ENCODE peak calls at places on chromosomes 3 and 15, in eight cellular contexts. One of them, this sample, is unnamed.

GRCh38 chr15:45114076-45114750 is at the start of the genes DUOX2 and DUOXA2:
- DNase-seq in stimulated activated CD4-positive, alpha-beta T cell treated with anti-CD3 and anti-CD28 coated beads, Interleukin-1b, Interleukin-23, amount 100 ng/mL, for 24 hours: no peak
- DNase-seq in activated T-cell treated with anti-CD3 and anti-CD28 coated beads for 1 hour: no peak
- DNase-seq in AG10803: no peak
- DNase-seq in GDM1: no peak
- DNase-seq in adrenal gland: no peak
- DNase-seq in A172: no peak
- DNase-seq in AML-193: no peak
- DNase-seq in this sample: no peak

GRCh38 chr3:187783098-187783497 is 37.8 kb upstream of the BCL6 start:
- DNase-seq in stimulated activated CD4-positive, alpha-beta T cell treated with anti-CD3 and anti-CD28 coated beads, Interleukin-1b, Interleukin-23, amount 100 ng/mL, for 24 hours: no peak
- DNase-seq in activated T-cell treated with anti-CD3 and anti-CD28 coated beads for 1 hour: no peak
- DNase-seq in AG10803: peak; percentile 96
- DNase-seq in GDM1: no peak
- DNase-seq in adrenal gland: no peak
- DNase-seq in A172: peak; percentile 85
- DNase-seq in AML-193: no peak
- DNase-seq in this sample: no peak

GRCh38 chr3:111723293-111723963 is 128.3 kb upstream of the ZBED2 start:
- DNase-seq in stimulated activated CD4-positive, alpha-beta T cell treated with anti-CD3 and anti-CD28 coated beads, Interleukin-1b, Interleukin-23, amount 100 ng/mL, for 24 hours: no peak
- DNase-seq in activated T-cell treated with anti-CD3 and anti-CD28 coated beads for 1 hour: no peak
- DNase-seq in AG10803: peak; percentile 94
- DNase-seq in GDM1: no peak
- DNase-seq in adrenal gland: no peak
- DNase-seq in A172: peak; percentile 65
- DNase-seq in AML-193: no peak
- DNase-seq in this sample: no peak

GRCh38 chr3:54987719-54988118 is 59.9 kb upstream of the LRTM1 start:
- DNase-seq in stimulated activated CD4-positive, alpha-beta T cell treated with anti-CD3 and anti-CD28 coated beads, Interleukin-1b, Interleukin-23, amount 100 ng/mL, for 24 hours: no peak
- DNase-seq in activated T-cell treated with anti-CD3 and anti-CD28 coated beads for 1 hour: no peak
- DNase-seq in AG10803: no peak
- DNase-seq in GDM1: no peak
- DNase-seq in adrenal gland: no peak
- DNase-seq in A172: no peak
- DNase-seq in AML-193: no peak
- DNase-seq in this sample: no peak

GRCh38 chr3:60417590-60417989 is 833.7 kb downstream of the FHIT start:
- DNase-seq in stimulated activated CD4-positive, alpha-beta T cell treated with anti-CD3 and anti-CD28 coated beads, Interleukin-1b, Interleukin-23, amount 100 ng/mL, for 24 hours: no peak
- DNase-seq in activated T-cell treated with anti-CD3 and anti-CD28 coated beads for 1 hour: no peak
- DNase-seq in AG10803: no peak
- DNase-seq in GDM1: no peak
- DNase-seq in adrenal gland: no peak
- DNase-seq in A172: no peak
- DNase-seq in AML-193: no peak
- DNase-seq in this sample: no peak

GRCh38 chr15:89575656-89576416 is 567 bp downstream of the TICRR start:
- DNase-seq in stimulated activated CD4-positive, alpha-beta T cell treated with anti-CD3 and anti-CD28 coated beads, Interleukin-1b, Interleukin-23, amount 100 ng/mL, for 24 hours: no peak
- DNase-seq in activated T-cell treated with anti-CD3 and anti-CD28 coated beads for 1 hour: no peak
- DNase-seq in AG10803: no peak
- DNase-seq in GDM1: no peak
- DNase-seq in adrenal gland: no peak
- DNase-seq in A172: no peak
- DNase-seq in AML-193: no peak
- DNase-seq in this sample: no peak

GRCh38 chr3:51719413-51720025 is 12.7 kb downstream of the GRM2 start:
- DNase-seq in stimulated activated CD4-positive, alpha-beta T cell treated with anti-CD3 and anti-CD28 coated beads, Interleukin-1b, Interleukin-23, amount 100 ng/mL, for 24 hours: no peak
- DNase-seq in activated T-cell treated with anti-CD3 and anti-CD28 coated beads for 1 hour: no peak
- DNase-seq in AG10803: no peak
- DNase-seq in GDM1: no peak
- DNase-seq in adrenal gland: no peak
- DNase-seq in A172: no peak
- DNase-seq in AML-193: no peak
- DNase-seq in this sample: no peak

GRCh38 chr3:94101860-94102259 is 39.0 kb downstream of the NSUN3 start:
- DNase-seq in stimulated activated CD4-positive, alpha-beta T cell treated with anti-CD3 and anti-CD28 coated beads, Interleukin-1b, Interleukin-23, amount 100 ng/mL, for 24 hours: no peak
- DNase-seq in activated T-cell treated with anti-CD3 and anti-CD28 coated beads for 1 hour: no peak
- DNase-seq in AG10803: peak; percentile 3
- DNase-seq in GDM1: no peak
- DNase-seq in adrenal gland: no peak
- DNase-seq in A172: peak; percentile 8
- DNase-seq in AML-193: peak; percentile 35
- DNase-seq in this sample: no peak

GRCh38 chr3:29486087-29486486 is 205.2 kb downstream of the RBMS3 start:
- DNase-seq in stimulated activated CD4-positive, alpha-beta T cell treated with anti-CD3 and anti-CD28 coated beads, Interleukin-1b, Interleukin-23, amount 100 ng/mL, for 24 hours: no peak
- DNase-seq in activated T-cell treated with anti-CD3 and anti-CD28 coated beads for 1 hour: no peak
- DNase-seq in AG10803: peak; percentile 88
- DNase-seq in GDM1: no peak
- DNase-seq in adrenal gland: no peak
- DNase-seq in A172: no peak
- DNase-seq in AML-193: no peak
- DNase-seq in this sample: no peak

GRCh38 chr15:88493811-88494210 is 26.3 kb downstream of the MRPS11 start:
- DNase-seq in stimulated activated CD4-positive, alpha-beta T cell treated with anti-CD3 and anti-CD28 coated beads, Interleukin-1b, Interleukin-23, amount 100 ng/mL, for 24 hours: no peak
- DNase-seq in activated T-cell treated with anti-CD3 and anti-CD28 coated beads for 1 hour: no peak
- DNase-seq in AG10803: no peak
- DNase-seq in GDM1: no peak
- DNase-seq in adrenal gland: no peak
- DNase-seq in A172: no peak
- DNase-seq in AML-193: no peak
- DNase-seq in this sample: no peak

This sample was measured in uterus.